ENCODE peak calls at places on chromosomes 16 and 17, in seven cellular contexts. One of them, this sample, is unnamed.

GRCh38 chr17:75666959-75667790 is at the start of the genes RECQL5 and SAP30BP:
- DNase-seq in astrocyte of the spinal cord: peak
- DNase-seq in lower lobe of right lung: peak
- DNase-seq in K562: peak
- DNase-seq in PC-9: peak
- DNase-seq in mucosa of descending colon: peak
- DNase-seq in cardiac fibroblast: peak
- DNase-seq in this sample: peak

GRCh38 chr16:28491080-28491969 is 549 bp downstream of the CLN3 start:
- DNase-seq in lower lobe of right lung: peak
- DNase-seq in PC-9: peak
- DNase-seq in mucosa of descending colon: peak
- DNase-seq in cardiac fibroblast: peak
- DNase-seq in K562: peak
- DNase-seq in astrocyte of the spinal cord: peak
- DNase-seq in this sample: peak

GRCh38 chr16:57590654-57591085 is 37.8 kb upstream of the ADGRG1 start:
- DNase-seq in mucosa of descending colon: no peak
- DNase-seq in PC-9: peak
- DNase-seq in cardiac fibroblast: peak
- DNase-seq in astrocyte of the spinal cord: peak
- DNase-seq in K562: no peak
- DNase-seq in lower lobe of right lung: no peak
- DNase-seq in this sample: peak

GRCh38 chr17:66799839-66800537 is 34.9 kb upstream of the CACNG5 start:
- DNase-seq in lower lobe of right lung: no peak
- DNase-seq in mucosa of descending colon: peak
- DNase-seq in cardiac fibroblast: no peak
- DNase-seq in PC-9: no peak
- DNase-seq in astrocyte of the spinal cord: no peak
- DNase-seq in K562: no peak
- DNase-seq in this sample: no peak

GRCh38 chr16:90020838-90021382 is 1.7 kb upstream of the DBNDD1 start:
- DNase-seq in K562: no peak
- DNase-seq in lower lobe of right lung: no peak
- DNase-seq in astrocyte of the spinal cord: peak
- DNase-seq in cardiac fibroblast: peak
- DNase-seq in PC-9: peak
- DNase-seq in mucosa of descending colon: no peak
- DNase-seq in this sample: no peak

GRCh38 chr16:1487395-1488053 is 1.2 kb downstream of the PTX4 start:
- DNase-seq in cardiac fibroblast: no peak
- DNase-seq in PC-9: no peak
- DNase-seq in lower lobe of right lung: no peak
- DNase-seq in mucosa of descending colon: no peak
- DNase-seq in K562: no peak
- DNase-seq in astrocyte of the spinal cord: no peak
- DNase-seq in this sample: no peak

GRCh38 chr16:56977823-56978430 is 11.4 kb upstream of the NLRC5 start:
- DNase-seq in lower lobe of right lung: no peak
- DNase-seq in PC-9: no peak
- DNase-seq in cardiac fibroblast: no peak
- DNase-seq in mucosa of descending colon: no peak
- DNase-seq in astrocyte of the spinal cord: no peak
- DNase-seq in K562: no peak
- DNase-seq in this sample: no peak

GRCh38 chr17:58224315-58224714 is 5.3 kb upstream of the MKS1 start:
- DNase-seq in lower lobe of right lung: no peak
- DNase-seq in K562: no peak
- DNase-seq in mucosa of descending colon: no peak
- DNase-seq in PC-9: peak
- DNase-seq in astrocyte of the spinal cord: peak
- DNase-seq in cardiac fibroblast: peak
- DNase-seq in this sample: peak

GRCh38 chr17:20852541-20853370 is 190.1 kb downstream of the USP22 start:
- DNase-seq in mucosa of descending colon: peak
- DNase-seq in cardiac fibroblast: peak
- DNase-seq in lower lobe of right lung: no peak
- DNase-seq in PC-9: peak
- DNase-seq in K562: no peak
- DNase-seq in astrocyte of the spinal cord: peak
- DNase-seq in this sample: peak

GRCh38 chr16:11354407-11354732 is 9.1 kb downstream of the RMI2 start:
- DNase-seq in cardiac fibroblast: no peak
- DNase-seq in lower lobe of right lung: no peak
- DNase-seq in PC-9: no peak
- DNase-seq in astrocyte of the spinal cord: no peak
- DNase-seq in mucosa of descending colon: no peak
- DNase-seq in K562: no peak
- DNase-seq in this sample: no peak

GRCh38 chr17:15657868-15658775 is 26.0 kb downstream of the TRIM16 start:
- DNase-seq in PC-9: peak
- DNase-seq in cardiac fibroblast: no peak
- DNase-seq in K562: no peak
- DNase-seq in lower lobe of right lung: no peak
- DNase-seq in mucosa of descending colon: no peak
- DNase-seq in astrocyte of the spinal cord: no peak
- DNase-seq in this sample: peak

GRCh38 chr17:1398900-1399299 is 1.1 kb downstream of the YWHAE start:
- DNase-seq in mucosa of descending colon: peak
- DNase-seq in K562: no peak
- DNase-seq in cardiac fibroblast: peak
- DNase-seq in PC-9: no peak
- DNase-seq in astrocyte of the spinal cord: peak
- DNase-seq in lower lobe of right lung: no peak
- DNase-seq in this sample: no peak

GRCh38 chr17:80356231-80356856 is 58.6 kb upstream of the ENDOV start:
- DNase-seq in mucosa of descending colon: no peak
- DNase-seq in PC-9: no peak
- DNase-seq in K562: no peak
- DNase-seq in astrocyte of the spinal cord: no peak
- DNase-seq in cardiac fibroblast: no peak
- DNase-seq in lower lobe of right lung: no peak
- DNase-seq in this sample: no peak

GRCh38 chr16:85651822-85652430 is 36.8 kb downstream of the GINS2 start:
- DNase-seq in mucosa of descending colon: no peak
- DNase-seq in lower lobe of right lung: no peak
- DNase-seq in PC-9: no peak
- DNase-seq in astrocyte of the spinal cord: no peak
- DNase-seq in cardiac fibroblast: no peak
- DNase-seq in K562: no peak
- DNase-seq in this sample: no peak

GRCh38 chr17:2892305-2892971 is 96.2 kb downstream of the RAP1GAP2 start:
- DNase-seq in mucosa of descending colon: no peak
- DNase-seq in lower lobe of right lung: no peak
- DNase-seq in astrocyte of the spinal cord: peak
- DNase-seq in PC-9: peak
- DNase-seq in K562: no peak
- DNase-seq in cardiac fibroblast: peak
- DNase-seq in this sample: peak

GRCh38 chr17:61057257-61057656 is 342.4 kb upstream of the TBX2 start:
- DNase-seq in astrocyte of the spinal cord: no peak
- DNase-seq in cardiac fibroblast: no peak
- DNase-seq in K562: no peak
- DNase-seq in lower lobe of right lung: no peak
- DNase-seq in PC-9: no peak
- DNase-seq in mucosa of descending colon: no peak
- DNase-seq in this sample: peak

GRCh38 chr16:58733248-58733670 is 857 bp downstream of the GOT2 start:
- DNase-seq in cardiac fibroblast: peak
- DNase-seq in lower lobe of right lung: no peak
- DNase-seq in mucosa of descending colon: peak
- DNase-seq in K562: no peak
- DNase-seq in PC-9: no peak
- DNase-seq in astrocyte of the spinal cord: peak
- DNase-seq in this sample: peak

GRCh38 chr17:76527430-76528111 is 9.9 kb downstream of the CYGB start:
- DNase-seq in lower lobe of right lung: peak
- DNase-seq in astrocyte of the spinal cord: peak
- DNase-seq in K562: peak
- DNase-seq in mucosa of descending colon: peak
- DNase-seq in PC-9: peak
- DNase-seq in cardiac fibroblast: peak
- DNase-seq in this sample: peak

GRCh38 chr17:66945451-66945850 is 19.1 kb upstream of the CACNG4 start:
- DNase-seq in lower lobe of right lung: no peak
- DNase-seq in astrocyte of the spinal cord: no peak
- DNase-seq in PC-9: no peak
- DNase-seq in mucosa of descending colon: no peak
- DNase-seq in K562: no peak
- DNase-seq in cardiac fibroblast: no peak
- DNase-seq in this sample: no peak

DNA sequence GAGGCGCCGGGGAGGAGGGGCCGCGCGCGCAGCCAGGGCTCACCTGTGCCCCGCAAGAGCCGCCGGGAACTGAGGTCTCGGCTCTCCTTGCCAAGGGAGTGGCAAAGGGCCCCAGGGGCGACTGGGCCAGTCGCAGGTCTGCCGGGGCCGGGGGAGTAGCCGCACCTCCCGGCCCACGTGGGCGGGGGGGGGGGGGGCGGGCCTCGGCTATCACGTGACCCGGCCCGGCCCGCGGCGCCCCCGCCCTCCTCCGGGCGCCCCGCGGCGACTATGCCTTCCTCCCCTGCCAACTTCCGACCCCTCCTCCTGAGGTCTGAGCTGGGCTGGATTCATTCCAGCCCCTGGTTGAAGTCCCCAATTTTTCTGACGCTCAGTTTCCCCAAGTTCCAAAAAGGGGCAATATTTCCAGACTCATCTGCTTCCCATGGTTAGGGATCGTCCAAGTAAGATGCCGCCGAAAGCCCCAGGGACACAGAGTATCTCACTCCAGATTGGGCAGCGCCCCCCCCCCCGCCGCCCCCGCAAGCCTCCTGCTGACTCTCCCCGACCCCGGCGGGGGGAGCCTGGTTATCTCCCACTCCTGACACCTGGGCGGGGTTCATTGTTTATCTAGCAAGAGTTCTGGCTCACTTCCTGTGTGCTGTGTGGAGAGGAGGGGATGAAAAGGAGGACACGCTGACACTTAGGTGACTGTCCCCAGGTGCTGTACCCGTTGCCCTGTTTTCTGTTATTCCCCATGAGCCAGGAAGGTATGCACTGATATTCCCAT is at the start of gene TMC6:
- DNase-seq in astrocyte of the spinal cord: no peak
- DNase-seq in lower lobe of right lung: peak
- DNase-seq in K562: peak
- DNase-seq in mucosa of descending colon: peak
- DNase-seq in PC-9: peak
- DNase-seq in cardiac fibroblast: no peak
- DNase-seq in this sample: no peak
- H3K4me3 ChIP-seq in astrocyte of the spinal cord: peak
- H3K4me3 ChIP-seq in lower lobe of right lung: peak
- H3K4me3 ChIP-seq in K562: peak
- H3K4me3 ChIP-seq in mucosa of descending colon: peak
- H3K4me3 ChIP-seq in PC-9: peak
- H3K4me3 ChIP-seq in cardiac fibroblast: peak
- H3K4me3 ChIP-seq in this sample: peak

GRCh38 chr17:29617481-29618271 is 5.0 kb downstream of the CORO6 start:
- DNase-seq in K562: peak
- DNase-seq in astrocyte of the spinal cord: peak
- DNase-seq in cardiac fibroblast: peak
- DNase-seq in PC-9: no peak
- DNase-seq in mucosa of descending colon: peak
- DNase-seq in lower lobe of right lung: peak
- DNase-seq in this sample: peak

GRCh38 chr17:29620779-29621500 is 1.8 kb downstream of the CORO6 start:
- DNase-seq in K562: no peak
- DNase-seq in lower lobe of right lung: no peak
- DNase-seq in PC-9: no peak
- DNase-seq in cardiac fibroblast: no peak
- DNase-seq in mucosa of descending colon: no peak
- DNase-seq in astrocyte of the spinal cord: no peak
- DNase-seq in this sample: no peak

GRCh38 chr17:29620271-29620670 is 2.4 kb downstream of the CORO6 start:
- DNase-seq in mucosa of descending colon: no peak
- DNase-seq in lower lobe of right lung: no peak
- DNase-seq in K562: no peak
- DNase-seq in cardiac fibroblast: peak
- DNase-seq in astrocyte of the spinal cord: peak
- DNase-seq in PC-9: peak
- DNase-seq in this sample: peak

GRCh38 chr17:29618272-29619065 is 4.2 kb downstream of the CORO6 start:
- DNase-seq in lower lobe of right lung: no peak
- DNase-seq in astrocyte of the spinal cord: no peak
- DNase-seq in PC-9: no peak
- DNase-seq in mucosa of descending colon: no peak
- DNase-seq in cardiac fibroblast: no peak
- DNase-seq in K562: no peak
- DNase-seq in this sample: no peak

DNA sequence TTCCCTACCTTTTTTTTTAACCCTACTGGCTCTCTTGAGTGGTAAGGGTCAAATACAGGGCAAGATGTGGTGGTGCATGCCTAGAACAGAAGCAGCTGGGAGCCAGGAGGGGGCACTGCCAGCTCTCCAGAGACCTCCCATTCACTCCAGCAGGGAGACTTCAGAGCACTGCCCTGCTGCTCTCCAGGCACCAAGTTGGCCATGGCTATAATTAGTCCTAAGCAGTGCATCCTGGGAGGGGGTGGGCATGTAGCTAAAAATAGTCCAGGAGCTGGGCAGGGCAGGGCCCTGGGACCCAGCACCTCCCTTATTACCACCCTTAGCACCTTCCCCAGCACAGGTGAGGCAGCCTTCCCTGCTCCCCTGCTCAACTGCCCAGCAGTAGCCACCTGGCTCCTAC is 3.5 kb downstream of the CORO6 start:
- DNase-seq in cardiac fibroblast: peak
- DNase-seq in astrocyte of the spinal cord: peak
- DNase-seq in lower lobe of right lung: no peak
- DNase-seq in K562: no peak
- DNase-seq in mucosa of descending colon: no peak
- DNase-seq in PC-9: no peak
- DNase-seq in this sample: peak
- TF ChIP-seq CTCF in cardiac fibroblast: peak
- TF ChIP-seq CTCF in astrocyte of the spinal cord: peak
- TF ChIP-seq CTCF in lower lobe of right lung: no peak
- TF ChIP-seq CTCF in K562: peak
- TF ChIP-seq CTCF in mucosa of descending colon: no peak
- TF ChIP-seq CTCF in PC-9: no peak
- TF ChIP-seq CTCF in this sample: peak

DNA sequence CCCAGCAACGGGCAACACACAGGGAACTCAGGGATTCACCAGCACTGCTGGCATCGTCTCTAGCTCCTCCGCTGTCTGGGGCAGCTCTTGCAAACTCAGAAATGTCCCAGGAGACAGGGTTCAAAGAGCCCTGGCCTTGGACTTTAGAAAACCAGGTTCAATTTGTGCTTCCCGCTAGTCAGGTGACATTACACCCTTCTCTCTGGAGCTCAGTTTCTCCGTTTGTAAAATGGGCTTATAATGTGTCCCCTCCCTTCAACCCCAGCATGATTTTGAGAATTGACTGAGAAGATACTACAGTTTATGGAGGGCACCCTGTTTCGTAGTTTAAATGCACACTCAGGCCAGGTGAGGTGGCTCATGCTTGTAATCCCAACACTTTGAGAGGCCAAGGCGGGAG is 1.9 kb upstream of the MYCBPAP start:
- DNase-seq in K562: no peak
- DNase-seq in lower lobe of right lung: no peak
- DNase-seq in cardiac fibroblast: no peak
- DNase-seq in astrocyte of the spinal cord: no peak
- DNase-seq in PC-9: no peak
- DNase-seq in mucosa of descending colon: no peak
- DNase-seq in this sample: no peak
- H3K4me3 ChIP-seq in K562: no peak
- H3K4me3 ChIP-seq in lower lobe of right lung: no peak
- H3K4me3 ChIP-seq in cardiac fibroblast: no peak
- H3K4me3 ChIP-seq in astrocyte of the spinal cord: no peak
- H3K4me3 ChIP-seq in PC-9: no peak
- H3K4me3 ChIP-seq in mucosa of descending colon: no peak
- H3K4me3 ChIP-seq in this sample: no peak

GRCh38 chr17:74267579-74267978 is 6.5 kb upstream of the DNAI2 start:
- DNase-seq in lower lobe of right lung: no peak
- DNase-seq in cardiac fibroblast: no peak
- DNase-seq in astrocyte of the spinal cord: no peak
- DNase-seq in K562: no peak
- DNase-seq in mucosa of descending colon: no peak
- DNase-seq in PC-9: no peak
- DNase-seq in this sample: no peak
- TF ChIP-seq CTCF in lower lobe of right lung: no peak
- TF ChIP-seq CTCF in cardiac fibroblast: no peak
- TF ChIP-seq CTCF in astrocyte of the spinal cord: no peak
- TF ChIP-seq CTCF in K562: no peak
- TF ChIP-seq CTCF in mucosa of descending colon: no peak
- TF ChIP-seq CTCF in PC-9: no peak
- TF ChIP-seq CTCF in this sample: no peak

This sample was measured in bronchial epithelial cell.